ENCODE peak calls at places on chromosomes 5 and 9, in five cellular contexts. N, A, C, I and V are unnamed samples.
A peak's percentile ranks its signal among the peaks of the same experiment; 100 is the strongest.

GRCh38 chr9:105318729-105319513 is 74.5 kb downstream of the SLC44A1 start:
- DNase-seq in N (no peak), A (no peak), C (no peak), I (no peak), V (no peak)

GRCh38 chr9:132121021-132121420 is 40.8 kb upstream of the NTNG2 start:
- DNase-seq in N (no peak), A (no peak), C (no peak), I (no peak), V (no peak)

GRCh38 chr5:133967715-133968056 is 739 bp downstream of the C5orf15 start:
- DNase-seq in N (no peak), A (peak; percentile 65), C (no peak), I (no peak), V (no peak)

GRCh38 chr9:16344343-16344742 is 526.1 kb downstream of the BNC2 start:
- DNase-seq in N (no peak), A (peak; percentile 92), C (no peak), I (no peak), V (no peak)

GRCh38 chr5:132777209-132778069 is at the start of gene SEPTIN8:
- DNase-seq in N (peak; percentile 78), A (peak; percentile 76), C (no peak), I (peak; percentile 66), V (no peak)

GRCh38 chr5:42064821-42065220 is 139.7 kb downstream of the FBXO4 start:
- DNase-seq in N (no peak), A (peak; percentile 2), C (no peak), I (no peak), V (no peak)

GRCh38 chr5:176873541-176874172 is 25.5 kb downstream of the HK3 start:
- DNase-seq in N (no peak), A (peak; percentile 23), C (no peak), I (no peak), V (no peak)

GRCh38 chr9:127283917-127284316 is 19.3 kb downstream of the GARNL3 start:
- DNase-seq in N (peak; percentile 19), A (peak; percentile 62), C (peak; percentile 31), I (no peak), V (no peak)

GRCh38 chr5:152608514-152608913 is 203.4 kb upstream of the NMUR2 start:
- DNase-seq in N (no peak), A (no peak), C (no peak), I (no peak), V (no peak)

GRCh38 chr5:80372780-80373179 is 35.1 kb upstream of the ZFYVE16 start:
- DNase-seq in N (no peak), A (no peak), C (no peak), I (no peak), V (no peak)

GRCh38 chr9:129414377-129415021 is 206.4 kb downstream of the C9orf50 start:
- DNase-seq in N (peak; percentile 86), A (peak; percentile 86), C (no peak), I (peak; percentile 42), V (no peak)

GRCh38 chr9:127570533-127571111 is 41.5 kb upstream of the STXBP1 start:
- DNase-seq in N (peak; percentile 21), A (no peak), C (no peak), I (no peak), V (no peak)

GRCh38 chr9:114290561-114290986 is 32.3 kb upstream of the ORM1 start:
- DNase-seq in N (no peak), A (no peak), C (no peak), I (peak; percentile 8), V (peak; percentile 1)

GRCh38 chr5:116037236-116037822 is 5.1 kb downstream of the ARL14EPL start:
- DNase-seq in N (no peak), A (peak; percentile 24), C (no peak), I (no peak), V (no peak)

GRCh38 chr9:114112778-114113585 is 13.9 kb upstream of the KIF12 start:
- DNase-seq in N (peak; percentile 23), A (peak; percentile 76), C (peak; percentile 76), I (peak; percentile 89), V (peak; percentile 68)

GRCh38 chr5:57219386-57219785 is 45.5 kb downstream of the GPBP1 start:
- DNase-seq in N (no peak), A (no peak), C (no peak), I (no peak), V (no peak)

GRCh38 chr5:114325552-114325951 is 36.3 kb upstream of the KCNN2 start:
- DNase-seq in N (no peak), A (no peak), C (no peak), I (peak; percentile 15), V (no peak)

GRCh38 chr5:60487885-60488425 is 212.0 kb downstream of the DEPDC1B start:
- DNase-seq in N (no peak), A (peak; percentile 13), C (no peak), I (no peak), V (no peak)

GRCh38 chr9:107584186-107584585 is 94.6 kb upstream of the KLF4 start:
- DNase-seq in N (no peak), A (peak; percentile 2), C (no peak), I (no peak), V (no peak)

GRCh38 chr5:936149-937144 is 43.8 kb downstream of the TRIP13 start:
- DNase-seq in N (peak; percentile 16), A (no peak), C (no peak), I (no peak), V (no peak)

GRCh38 chr5:77181596-77182304 is 28.7 kb upstream of the PDE8B start:
- DNase-seq in N (no peak), A (no peak), C (no peak), I (no peak), V (peak; percentile 10)

GRCh38 chr9:133581553-133582343 is 27.4 kb downstream of the FAM163B start:
- DNase-seq in N (no peak), A (no peak), C (no peak), I (peak; percentile 75), V (no peak)

GRCh38 chr5:84274585-84275468 is 109.9 kb downstream of the EDIL3 start:
- DNase-seq in N (peak; percentile 15), A (peak; percentile 53), C (no peak), I (peak; percentile 15), V (no peak)

DNA sequence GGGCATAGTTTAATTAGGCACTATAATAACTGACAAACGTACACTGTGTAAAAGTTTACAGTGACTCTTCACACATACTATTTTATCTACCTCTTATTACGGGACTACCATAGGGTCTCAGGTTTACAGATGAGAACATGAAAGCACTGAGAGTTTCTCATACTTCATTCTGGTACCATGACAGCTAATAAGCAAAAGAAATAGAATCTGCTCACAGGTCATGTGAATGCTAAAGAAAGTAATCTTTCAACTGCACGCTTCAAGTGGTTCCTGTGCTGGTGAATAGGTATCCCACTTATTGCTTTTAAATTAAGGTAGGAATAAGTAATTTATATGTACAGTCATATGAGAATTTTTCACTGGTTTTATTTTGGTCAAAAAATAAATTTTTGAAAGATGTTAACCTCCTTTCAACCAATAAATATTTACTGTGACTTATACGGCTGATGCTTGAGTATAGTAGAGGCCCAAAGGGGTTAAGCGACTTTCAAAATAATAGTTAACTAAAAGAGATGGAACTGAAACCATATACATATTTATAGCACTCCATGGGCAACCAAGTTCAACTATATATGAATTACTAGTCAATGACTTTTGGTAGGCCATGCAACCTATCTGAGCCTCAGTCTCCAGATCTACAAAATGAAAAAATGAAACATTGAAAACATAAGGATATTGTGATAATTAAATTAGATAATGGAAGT is 8.1 kb downstream of the CDKN2A start:
- DNase-seq in N (no peak), A (no peak), C (no peak), I (no peak), V (no peak)
- H3K27me3 ChIP-seq in N (peaks cover 99% of the 10 kb centered on the region), A (no peaks in the 10 kb centered on the region), C (peaks cover 73% of the 10 kb centered on the region), I (peaks cover 98% of the 10 kb centered on the region), V (peaks cover 17% of the 10 kb centered on the region)

GRCh38 chr9:125961037-125961436 is 213.9 kb downstream of the PBX3 start:
- DNase-seq in N (no peak), A (no peak), C (no peak), I (no peak), V (no peak)

GRCh38 chr9:125963932-125964331 is 216.8 kb downstream of the PBX3 start:
- DNase-seq in N (no peak), A (no peak), C (no peak), I (no peak), V (no peak)

GRCh38 chr9:125960631-125961030 is 213.5 kb downstream of the PBX3 start:
- DNase-seq in N (no peak), A (no peak), C (no peak), I (no peak), V (no peak)

GRCh38 chr9:125956102-125956501 is 208.9 kb downstream of the PBX3 start:
- DNase-seq in N (no peak), A (no peak), C (no peak), I (no peak), V (no peak)

DNA sequence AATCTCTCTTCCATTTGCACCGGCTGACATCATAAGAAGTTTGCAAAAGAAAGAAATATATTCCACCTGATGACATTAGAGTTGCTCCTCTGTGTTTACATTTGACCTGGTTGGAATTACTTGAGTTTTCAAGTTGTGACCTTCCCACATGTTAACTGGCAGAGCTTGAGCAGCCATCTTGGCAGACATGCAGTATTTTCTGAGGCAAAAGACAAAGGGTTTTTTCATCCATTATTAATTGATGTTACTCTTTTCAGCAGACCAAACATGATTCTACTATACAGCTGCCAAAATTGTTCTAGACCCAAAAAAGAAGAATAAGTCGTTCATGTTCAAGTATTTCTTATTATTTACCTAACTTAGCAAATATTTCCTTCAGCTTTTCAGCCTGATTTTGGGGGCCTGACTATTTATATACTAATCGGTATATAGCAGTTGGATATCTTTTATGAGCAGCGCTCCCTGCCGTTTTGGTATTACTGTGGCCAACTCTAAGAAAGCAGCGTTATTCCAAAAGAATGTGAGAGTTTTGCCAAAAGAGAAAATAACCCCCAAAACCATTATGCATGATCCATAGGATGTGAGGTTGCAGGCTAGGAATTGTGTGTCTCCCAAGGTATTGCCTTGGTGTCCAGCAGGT is 212.9 kb downstream of the PBX3 start:
- DNase-seq in N (no peak), A (no peak), C (no peak), I (no peak), V (no peak)
- H3K27me3 ChIP-seq in N (no peaks in the 10 kb centered on the region), A (no peaks in the 10 kb centered on the region), C (no peaks in the 10 kb centered on the region), I (no peaks in the 10 kb centered on the region), V (no peaks in the 10 kb centered on the region)

GRCh38 chr5:154406826-154407225 is 39.0 kb upstream of the SAP30L start:
- DNase-seq in N (no peak), A (no peak), C (no peak), I (no peak), V (no peak)
- H3K27me3 ChIP-seq in N (no peaks in the 10 kb centered on the region), A (no peaks in the 10 kb centered on the region), C (no peaks in the 10 kb centered on the region), I (no peaks in the 10 kb centered on the region), V (no peaks in the 10 kb centered on the region)

GRCh38 chr9:849431-849830 is 7.9 kb downstream of the DMRT1 start:
- DNase-seq in N (peak; percentile 28), A (no peak), C (no peak), I (no peak), V (no peak)

GRCh38 chr9:842918-843468 is 1.5 kb downstream of the DMRT1 start:
- DNase-seq in N (peak; percentile 81), A (no peak), C (no peak), I (no peak), V (no peak)

GRCh38 chr9:841371-842209 is at the start of gene DMRT1:
- DNase-seq in N (peak; percentile 86), A (no peak), C (no peak), I (no peak), V (no peak)

GRCh38 chr9:847505-847904 is 6.0 kb downstream of the DMRT1 start:
- DNase-seq in N (no peak), A (no peak), C (no peak), I (no peak), V (no peak)

DNA sequence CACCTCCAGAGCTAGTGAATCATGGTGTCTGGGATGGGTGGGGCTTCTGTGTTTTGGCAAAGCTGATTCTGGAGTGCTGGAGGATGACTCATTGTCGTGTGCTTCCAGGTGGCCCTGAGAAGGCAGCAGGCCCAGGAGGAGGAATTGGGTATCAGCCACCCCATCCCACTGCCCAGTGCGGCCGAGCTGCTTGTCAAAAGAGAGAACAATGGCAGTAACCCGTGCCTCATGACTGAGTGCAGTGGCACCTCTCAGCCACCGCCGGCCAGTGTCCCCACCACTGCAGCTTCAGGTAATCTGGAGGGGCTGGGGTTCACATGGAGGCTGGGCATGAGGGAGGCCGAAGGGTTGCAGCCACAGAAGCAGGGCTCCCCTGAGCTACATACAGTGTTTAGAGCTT is 5.4 kb downstream of the DMRT1 start:
- DNase-seq in N (peak; percentile 54), A (no peak), C (no peak), I (no peak), V (no peak)
- H3K27me3 ChIP-seq in N (peaks cover 50% of the 10 kb centered on the region), A (peaks cover 42% of the 10 kb centered on the region), C (peaks cover 45% of the 10 kb centered on the region), I (peaks cover 98% of the 10 kb centered on the region), V (peaks cover 15% of the 10 kb centered on the region)